ENCODE peak calls at places on chromosomes 7 and 10, in seven cellular contexts. V, D, Q, S, K, N and M are unnamed samples.

GRCh38 chr7:70590126-70590854 is 541.7 kb upstream of the GALNT17 start:
- DNase-seq in V (no peak), D (no peak), Q (no peak), S (no peak), K (no peak), N (no peak), M (no peak)

GRCh38 chr7:17301491-17302101 is 3.1 kb downstream of the AHR start:
- DNase-seq in V (no peak), D (peak), Q (peak), S (peak), K (no peak), N (no peak), M (peak)

GRCh38 chr10:12135631-12136030 is 6.2 kb downstream of the SEC61A2 start:
- DNase-seq in V (no peak), D (no peak), Q (no peak), S (no peak), K (no peak), N (no peak), M (no peak)

GRCh38 chr7:140898794-140899548 is 25.8 kb downstream of the BRAF start:
- DNase-seq in V (no peak), D (no peak), Q (no peak), S (peak), K (no peak), N (no peak), M (no peak)

GRCh38 chr7:28029036-28029435 is 151.6 kb downstream of the JAZF1 start:
- DNase-seq in V (no peak), D (no peak), Q (no peak), S (peak), K (no peak), N (no peak), M (no peak)

GRCh38 chr10:61486251-61486650 is 33.1 kb upstream of the TMEM26 start:
- DNase-seq in V (no peak), D (no peak), Q (no peak), S (peak), K (no peak), N (no peak), M (no peak)

GRCh38 chr10:52682766-52683165 is 89.8 kb downstream of the MBL2 start:
- DNase-seq in V (no peak), D (peak), Q (no peak), S (peak), K (no peak), N (no peak), M (no peak)

GRCh38 chr7:34612671-34613070 is 45.3 kb upstream of the NPSR1 start:
- DNase-seq in V (no peak), D (no peak), Q (no peak), S (peak), K (peak), N (no peak), M (no peak)

GRCh38 chr10:132631348-132631735 is 93.8 kb downstream of the INPP5A start:
- DNase-seq in V (no peak), D (peak), Q (no peak), S (peak), K (no peak), N (no peak), M (no peak)

GRCh38 chr10:114525368-114525949 is 121.2 kb upstream of the AFAP1L2 start:
- DNase-seq in V (no peak), D (no peak), Q (no peak), S (no peak), K (no peak), N (no peak), M (no peak)

GRCh38 chr7:257647-257992 is 32.4 kb upstream of the FOXL3 start:
- DNase-seq in V (no peak), D (no peak), Q (no peak), S (no peak), K (no peak), N (no peak), M (no peak)

GRCh38 chr7:103811997-103812396 is 177.5 kb downstream of the RELN start:
- DNase-seq in V (no peak), D (peak), Q (no peak), S (no peak), K (no peak), N (no peak), M (no peak)

GRCh38 chr7:115293628-115294236 is 371.8 kb downstream of the MDFIC start:
- DNase-seq in V (no peak), D (no peak), Q (no peak), S (peak), K (no peak), N (no peak), M (no peak)

GRCh38 chr7:155594163-155594732 is 47.9 kb upstream of the CNPY1 start:
- DNase-seq in V (no peak), D (no peak), Q (no peak), S (no peak), K (no peak), N (no peak), M (no peak)

GRCh38 chr7:112596260-112596659 is 115.5 kb downstream of the LSMEM1 start:
- DNase-seq in V (no peak), D (no peak), Q (no peak), S (peak), K (no peak), N (no peak), M (no peak)

GRCh38 chr10:58516118-58516517 is 3.4 kb downstream of the BICC1 start:
- DNase-seq in V (no peak), D (no peak), Q (no peak), S (peak), K (no peak), N (no peak), M (no peak)

GRCh38 chr10:84762754-84763394 is 434.5 kb downstream of the CCSER2 start:
- DNase-seq in V (no peak), D (no peak), Q (no peak), S (no peak), K (no peak), N (no peak), M (no peak)

GRCh38 chr10:28382520-28383269 is 79.8 kb upstream of the MPP7 start:
- DNase-seq in V (no peak), D (no peak), Q (no peak), S (peak), K (peak), N (no peak), M (no peak)

GRCh38 chr7:42238709-42239395 is 1.8 kb upstream of the GLI3 start:
- DNase-seq in V (no peak), D (no peak), Q (no peak), S (peak), K (no peak), N (no peak), M (no peak)

GRCh38 chr7:87210506-87210905 is 9.0 kb downstream of the TMEM243 start:
- DNase-seq in V (no peak), D (no peak), Q (no peak), S (no peak), K (no peak), N (no peak), M (no peak)

GRCh38 chr10:21449288-21449966 is 76.1 kb downstream of the SKIDA1 start:
- DNase-seq in V (no peak), D (no peak), Q (no peak), S (no peak), K (no peak), N (no peak), M (no peak)

GRCh38 chr10:118290471-118290995 is 51.6 kb downstream of the FAM204A start:
- DNase-seq in V (no peak), D (no peak), Q (no peak), S (no peak), K (no peak), N (no peak), M (no peak)

GRCh38 chr10:49134327-49134726 is 506 bp upstream of the FAM170B start:
- DNase-seq in V (no peak), D (no peak), Q (no peak), S (no peak), K (no peak), N (no peak), M (no peak)

GRCh38 chr10:23310443-23310842 is 34.2 kb downstream of the C10orf67 start:
- DNase-seq in V (no peak), D (no peak), Q (no peak), S (peak), K (no peak), N (no peak), M (no peak)

GRCh38 chr7:17422966-17423365 is 124.5 kb downstream of the AHR start:
- DNase-seq in V (no peak), D (no peak), Q (no peak), S (peak), K (no peak), N (no peak), M (no peak)

GRCh38 chr10:127619550-127619949 is 70.4 kb downstream of the NPS start:
- DNase-seq in V (peak), D (no peak), Q (no peak), S (no peak), K (no peak), N (no peak), M (no peak)

GRCh38 chr10:98415710-98416077 is 712 bp upstream of the PYROXD2 start:
- DNase-seq in V (no peak), D (no peak), Q (no peak), S (peak), K (no peak), N (no peak), M (no peak)

GRCh38 chr7:28629216-28629848 is 217.0 kb downstream of the CREB5 start:
- DNase-seq in V (no peak), D (no peak), Q (no peak), S (peak), K (peak), N (no peak), M (no peak)